ENCODE peak calls at places on chromosomes 3 and 15, in four cellular contexts. A, R, B and E are unnamed samples.

GRCh38 chr15:80667895-80668430 is 27.1 kb upstream of the ABHD17C start:
- DNase-seq in A (no peak), B (no peak), R (no peak), E (no peak)

GRCh38 chr15:31255176-31255510 is 71.5 kb upstream of the KLF13 start:
- DNase-seq in R (no peak), A (no peak), B (no peak), E (no peak)

GRCh38 chr3:187958432-187959003 is 195.4 kb upstream of the LPP start:
- DNase-seq in B (no peak), A (no peak), R (no peak), E (no peak)

GRCh38 chr3:53253707-53254106 is 2.1 kb downstream of the TKT start:
- DNase-seq in R (no peak), B (no peak), A (no peak), E (no peak)

GRCh38 chr15:47301481-47301880 is 415.8 kb upstream of the SEMA6D start:
- DNase-seq in R (no peak), A (no peak), B (no peak), E (no peak)

GRCh38 chr15:90230071-90230494 is 3.7 kb downstream of the CIB1 start:
- DNase-seq in A (no peak), R (no peak), B (no peak), E (no peak)

GRCh38 chr15:67201136-67201535 is 53.3 kb downstream of the AAGAB start:
- DNase-seq in B (no peak), R (no peak), A (no peak), E (no peak)

GRCh38 chr3:111745786-111746185 is 113.3 kb upstream of the PHLDB2 start:
- DNase-seq in A (no peak), B (no peak), R (no peak), E (no peak)

GRCh38 chr3:64056616-64057165 is 33.4 kb upstream of the PSMD6 start:
- DNase-seq in A (no peak), R (no peak), B (no peak), E (no peak)

GRCh38 chr3:195114786-195115597 is 156.0 kb downstream of the XXYLT1 start:
- DNase-seq in B (no peak), R (no peak), A (no peak), E (no peak)

GRCh38 chr15:89129816-89130134 is 41.5 kb downstream of the ABHD2 start:
- DNase-seq in B (no peak), A (no peak), R (no peak), E (no peak)

GRCh38 chr3:129182390-129183180 is 1.1 kb downstream of the CNBP start:
- DNase-seq in A (no peak), B (no peak), R (no peak), E (no peak)

GRCh38 chr15:60421544-60421943 is 23.8 kb upstream of the ANXA2 start:
- DNase-seq in A (no peak), R (no peak), B (no peak), E (no peak)

GRCh38 chr15:97759363-97759762 is 201.1 kb upstream of the ARRDC4 start:
- DNase-seq in A (no peak), R (no peak), B (no peak), E (no peak)
- TF ChIP-seq SUZ12 in A (no peak), R (no peak), B (no peak), E (no peak)

GRCh38 chr15:25509697-25510096 is 70.9 kb upstream of the UBE3A start:
- DNase-seq in B (no peak), A (no peak), R (no peak), E (no peak)

GRCh38 chr15:25515633-25516032 is 76.8 kb upstream of the UBE3A start:
- DNase-seq in A (peak; percentile 39), B (no peak), R (no peak), E (no peak)

GRCh38 chr15:25514522-25514921 is 75.7 kb upstream of the UBE3A start:
- DNase-seq in A (peak; percentile 40), R (no peak), B (no peak), E (no peak)

GRCh38 chr15:25510146-25510545 is 71.3 kb upstream of the UBE3A start:
- DNase-seq in R (no peak), A (no peak), B (no peak), E (no peak)

DNA sequence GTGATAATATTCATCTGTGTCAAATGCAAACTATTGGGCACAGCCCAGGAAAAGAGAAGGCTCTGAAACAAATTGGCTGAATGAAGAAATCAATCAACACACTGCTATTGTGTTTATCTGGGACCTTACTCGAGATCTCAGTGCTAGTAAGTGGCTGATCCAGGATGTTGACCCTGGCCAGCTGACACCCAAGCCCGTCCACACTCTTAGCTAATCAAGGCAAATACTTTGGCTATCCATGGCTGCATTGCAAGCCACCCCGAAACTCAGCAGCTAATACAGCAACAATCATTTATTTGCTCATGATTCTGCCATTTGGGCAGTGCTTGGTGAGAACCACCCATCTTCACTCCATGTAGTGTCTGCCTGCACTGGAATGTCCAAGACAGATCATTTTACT is 74.1 kb upstream of the UBE3A start:
- DNase-seq in R (no peak), A (no peak), B (no peak), E (no peak)
- H3K4me1 ChIP-seq in R (no peaks in the 10 kb centered on the region), A (peaks cover 10% of the 10 kb centered on the region), B (no peaks in the 10 kb centered on the region), E (no peaks in the 10 kb centered on the region)

GRCh38 chr3:16480861-16481569 is 32.5 kb downstream of the RFTN1 start:
- DNase-seq in A (no peak), R (no peak), B (no peak), E (no peak)
- H3K4me3 ChIP-seq in A (no peak overlapping the region), R (no peak overlapping the region), B (no peak overlapping the region), E (no peak overlapping the region)

GRCh38 chr3:191387441-191388077 is 57.2 kb upstream of the UTS2B start:
- DNase-seq in R (no peak), B (no peak), A (no peak), E (no peak)
- TF ChIP-seq SUZ12 in R (no peak), B (no peak), A (no peak), E (no peak)

DNA sequence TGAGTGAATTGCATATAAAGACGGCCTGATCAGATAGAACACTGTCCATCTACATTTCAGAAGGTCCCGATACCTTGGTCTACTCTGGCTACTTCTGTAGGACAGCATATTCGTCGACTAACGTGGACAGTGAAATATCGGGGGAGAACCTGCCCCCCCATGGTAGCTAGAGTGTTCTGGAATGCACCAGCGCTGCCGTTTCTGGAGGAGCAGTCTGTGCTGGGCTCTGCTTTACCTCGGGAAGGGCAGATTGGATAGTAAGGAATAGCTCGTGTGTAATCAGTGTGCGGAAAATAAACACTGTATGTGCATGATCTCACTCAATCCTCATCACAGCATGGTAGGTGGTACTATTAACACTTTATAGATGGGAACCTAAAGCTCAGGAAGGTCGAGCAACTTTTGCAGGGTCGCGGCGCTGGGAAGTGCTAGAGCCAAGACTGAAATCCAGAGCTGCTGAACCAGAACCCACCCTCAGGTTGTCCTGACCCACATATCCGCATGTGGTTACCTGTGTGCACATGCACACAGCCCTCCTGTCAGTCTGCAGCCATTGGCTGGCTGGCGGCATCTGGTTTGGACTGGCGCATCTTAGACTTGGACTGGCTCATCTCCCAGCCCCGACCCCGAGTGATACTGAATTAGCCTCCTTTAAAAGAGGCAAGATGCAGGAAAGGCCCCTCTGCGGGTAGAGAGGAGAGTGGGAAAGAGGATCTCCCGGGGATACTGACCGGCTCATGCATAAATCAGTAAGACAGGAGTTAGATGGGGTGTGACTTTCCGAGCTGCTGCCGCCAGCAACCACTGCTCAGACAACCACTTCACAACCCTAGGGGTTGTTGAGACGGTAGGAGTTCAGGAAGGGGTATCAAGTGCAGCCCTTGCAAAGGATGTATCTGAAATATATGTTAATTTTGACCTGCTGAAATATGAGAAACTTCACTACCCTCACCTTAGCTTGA is 155.0 kb upstream of the BHLHE40 start:
- DNase-seq in A (peak; percentile 38), B (no peak), R (no peak), E (no peak)
- H3K4me1 ChIP-seq in A (peaks cover 4% of the 10 kb centered on the region), B (peaks cover 10% of the 10 kb centered on the region), R (peaks cover 25% of the 10 kb centered on the region), E (peaks cover 5% of the 10 kb centered on the region)

GRCh38 chr15:77507151-77507847 is 86.6 kb downstream of the HMG20A start:
- DNase-seq in A (no peak), B (no peak), R (no peak), E (no peak)
- H3K4me3 ChIP-seq in A (no peak overlapping the region), B (no peak overlapping the region), R (peak overlapping the region; percentile 8), E (no peak overlapping the region)

DNA sequence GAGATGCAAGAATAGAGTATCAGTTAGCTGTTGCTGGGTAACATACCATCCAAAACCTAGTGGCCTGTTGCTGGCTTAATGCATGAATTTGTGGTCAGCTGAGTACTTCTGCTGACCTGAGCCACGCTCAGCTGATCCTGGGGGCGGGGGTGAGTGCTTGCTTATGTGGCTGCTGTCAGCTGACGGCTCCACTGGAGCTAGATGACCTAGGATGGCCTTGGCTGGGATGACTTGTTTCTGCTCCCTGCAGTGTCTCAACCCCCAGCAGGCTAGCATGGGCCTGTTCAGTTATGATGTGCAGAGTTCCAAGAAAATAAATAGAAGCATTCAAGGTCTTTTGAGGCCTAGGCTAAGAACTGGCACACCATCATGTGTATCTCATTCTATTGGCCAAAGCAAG is 63.9 kb downstream of the FBLN2 start:
- DNase-seq in A (no peak), B (no peak), R (peak; percentile 7), E (no peak)
- TF ChIP-seq SUZ12 in A (no peak), B (no peak), R (no peak), E (no peak)

DNA sequence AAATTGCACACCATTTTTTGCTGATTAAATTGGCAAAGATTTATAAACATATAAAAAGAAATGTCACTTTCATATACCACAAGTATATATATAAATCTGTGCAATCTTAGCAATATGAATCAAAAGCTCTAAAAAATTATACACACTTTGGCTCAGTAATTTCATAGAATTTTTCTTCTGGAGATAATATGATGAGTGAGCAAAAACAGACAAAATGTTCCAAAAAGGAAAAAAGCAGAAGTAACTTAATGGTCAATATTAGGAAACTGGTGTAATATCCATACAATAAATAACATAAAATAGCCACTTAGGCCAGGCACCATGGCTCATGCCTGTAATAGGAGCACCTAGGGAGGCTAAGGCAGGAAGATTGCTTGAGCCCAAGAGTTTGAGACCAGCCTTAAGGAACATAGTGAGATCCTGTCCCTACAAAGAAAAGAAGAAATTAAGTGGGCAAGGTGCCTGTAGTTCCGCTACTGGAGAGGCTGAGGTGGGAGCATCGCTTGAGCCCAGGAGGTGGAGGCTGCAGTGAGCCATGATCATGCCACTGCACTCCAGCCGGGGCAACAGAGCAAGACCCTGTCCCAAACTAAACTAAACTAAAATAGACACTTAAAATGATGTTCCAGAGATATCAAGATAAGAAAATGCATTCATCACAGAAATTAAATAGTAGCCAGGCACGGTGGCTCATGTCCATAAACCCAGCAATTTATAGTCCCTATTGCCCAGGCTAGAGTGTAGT is 52.1 kb downstream of the TFDP2 start:
- DNase-seq in R (no peak), A (no peak), B (no peak), E (no peak)
- H3K4me1 ChIP-seq in R (no peaks in the 10 kb centered on the region), A (no peaks in the 10 kb centered on the region), B (no peaks in the 10 kb centered on the region), E (no peaks in the 10 kb centered on the region)

GRCh38 chr3:36763850-36764703 is at the start of gene DCLK3:
- DNase-seq in A (peak; percentile 67), R (no peak), B (no peak), E (no peak)
- H3K4me3 ChIP-seq in A (peak within 1 kb of the TSS; percentile 78), R (no peak within 1 kb of the TSS), B (no peak within 1 kb of the TSS), E (peak within 1 kb of the TSS; percentile 64)